ENCODE peak calls at places on chromosomes 6 and 20, in five cellular contexts. D, R, C, Y and B are unnamed samples.

GRCh38 chr6:16758163-16758975 is 2.9 kb downstream of the ATXN1 start:
- DNase-seq in R (peak), C (no peak), D (no peak), Y (peak), B (no peak)

GRCh38 chr6:91241946-91242613 is 655.2 kb upstream of the MAP3K7 start:
- DNase-seq in D (no peak), R (no peak), C (no peak), Y (no peak), B (no peak)

GRCh38 chr20:40694246-40694645 is 5.2 kb upstream of the MAFB start:
- DNase-seq in Y (no peak), C (no peak), D (no peak), R (no peak), B (no peak)

GRCh38 chr6:149691201-149691600 is 26.7 kb downstream of the LATS1 start:
- DNase-seq in Y (no peak), C (no peak), R (no peak), D (no peak), B (no peak)

GRCh38 chr6:14305629-14306028 is 188.1 kb downstream of the CD83 start:
- DNase-seq in C (no peak), R (no peak), D (no peak), Y (no peak), B (no peak)

GRCh38 chr20:58850693-58851174 is at the start of gene GNAS-AS1:
- DNase-seq in Y (peak), R (peak), D (peak), C (peak), B (peak)

GRCh38 chr6:117265425-117266266 is at the start of gene VGLL2:
- DNase-seq in Y (no peak), C (no peak), D (no peak), R (peak), B (peak)

GRCh38 chr20:2142649-2143048 is 41.0 kb downstream of the STK35 start:
- DNase-seq in Y (no peak), R (no peak), D (no peak), C (no peak), B (peak)

GRCh38 chr6:125844989-125845388 is 54.2 kb downstream of the NCOA7 start:
- DNase-seq in C (no peak), D (no peak), Y (no peak), R (no peak), B (no peak)

GRCh38 chr20:17657079-17657825 is 24.8 kb downstream of the RRBP1 start:
- DNase-seq in D (no peak), C (no peak), R (no peak), Y (no peak), B (no peak)

GRCh38 chr6:137145421-137145820 is 28.0 kb downstream of the IL22RA2 start:
- DNase-seq in C (no peak), R (no peak), Y (no peak), D (no peak), B (no peak)

GRCh38 chr20:48025661-48026060 is 240.4 kb upstream of the SULF2 start:
- DNase-seq in C (no peak), R (no peak), Y (no peak), D (no peak), B (no peak)

GRCh38 chr6:39471954-39472659 is 149.6 kb upstream of the KCNK16 start:
- DNase-seq in C (no peak), R (no peak), Y (no peak), D (no peak), B (no peak)

GRCh38 chr20:51034988-51035656 is 12.2 kb upstream of the KCNG1 start:
- DNase-seq in D (no peak), R (no peak), C (no peak), Y (no peak), B (no peak)

GRCh38 chr6:124881898-124882579 is 80.2 kb upstream of the RNF217 start:
- DNase-seq in D (no peak), R (no peak), C (no peak), Y (no peak), B (peak)

GRCh38 chr20:43752561-43753301 is 25.9 kb upstream of the GTSF1L start:
- DNase-seq in Y (no peak), D (peak), C (no peak), R (no peak), B (peak)

GRCh38 chr6:17491416-17492142 is 98.2 kb downstream of the CAP2 start:
- DNase-seq in R (no peak), D (no peak), Y (no peak), C (no peak), B (no peak)

GRCh38 chr6:89749918-89750317 is 69.7 kb downstream of the MDN1 start:
- DNase-seq in C (no peak), D (no peak), R (no peak), Y (no peak), B (no peak)

GRCh38 chr6:2192971-2193370 is 52.4 kb downstream of the GMDS start:
- DNase-seq in Y (no peak), R (no peak), C (no peak), D (no peak), B (no peak)

GRCh38 chr20:49913399-49914047 is 1.8 kb downstream of the SPATA2 start:
- DNase-seq in Y (no peak), D (no peak), R (no peak), C (no peak), B (no peak)

GRCh38 chr20:47857142-47857993 is 72.1 kb upstream of the SULF2 start:
- DNase-seq in R (peak), D (no peak), Y (no peak), C (no peak), B (no peak)

GRCh38 chr6:5471044-5471443 is 209.7 kb downstream of the FARS2 start:
- DNase-seq in Y (peak), R (peak), C (peak), D (peak), B (peak)

GRCh38 chr6:125120054-125120590 is 33.5 kb upstream of the TPD52L1 start:
- DNase-seq in D (no peak), Y (no peak), R (no peak), C (no peak), B (no peak)

GRCh38 chr6:34226731-34227586 is 9.7 kb upstream of the HMGA1 start:
- DNase-seq in Y (no peak), D (peak), C (no peak), R (no peak), B (no peak)

GRCh38 chr6:17226766-17227338 is 54.3 kb upstream of the RBM24 start:
- DNase-seq in Y (no peak), R (no peak), C (no peak), D (no peak), B (no peak)